ENCODE peak calls at places on chromosomes 13 and 19, in four cellular contexts. One of them, this sample, is unnamed.

GRCh38 chr19:15265214-15265613 is 33.0 kb upstream of the EPHX3 start:
- DNase-seq in amygdala: no peak
- DNase-seq in stimulated activated CD4-positive, alpha-beta T cell treated with anti-CD3 and anti-CD28 coated beads, Interleukin-1b, Interleukin-23, amount 100 ng/mL, for 24 hours: no peak
- DNase-seq in stimulated activated CD8-positive, alpha-beta memory T cell treated with anti-CD3 and anti-CD28 coated beads, Interleukin-4, amount 100 ng/mL, for 48 hours: no peak
- DNase-seq in this sample: no peak

GRCh38 chr19:35232912-35233311 is 4.4 kb upstream of the FAM187B start:
- DNase-seq in stimulated activated CD4-positive, alpha-beta T cell treated with anti-CD3 and anti-CD28 coated beads, Interleukin-1b, Interleukin-23, amount 100 ng/mL, for 24 hours: no peak
- DNase-seq in stimulated activated CD8-positive, alpha-beta memory T cell treated with anti-CD3 and anti-CD28 coated beads, Interleukin-4, amount 100 ng/mL, for 48 hours: peak; percentile 7
- DNase-seq in amygdala: no peak
- DNase-seq in this sample: no peak

GRCh38 chr13:97962887-97963286 is 9.4 kb downstream of the IPO5 start:
- DNase-seq in stimulated activated CD4-positive, alpha-beta T cell treated with anti-CD3 and anti-CD28 coated beads, Interleukin-1b, Interleukin-23, amount 100 ng/mL, for 24 hours: no peak
- DNase-seq in amygdala: no peak
- DNase-seq in stimulated activated CD8-positive, alpha-beta memory T cell treated with anti-CD3 and anti-CD28 coated beads, Interleukin-4, amount 100 ng/mL, for 48 hours: no peak
- DNase-seq in this sample: no peak

GRCh38 chr19:14073925-14074838 is 1.6 kb downstream of the MISP3 start:
- DNase-seq in stimulated activated CD4-positive, alpha-beta T cell treated with anti-CD3 and anti-CD28 coated beads, Interleukin-1b, Interleukin-23, amount 100 ng/mL, for 24 hours: no peak
- DNase-seq in stimulated activated CD8-positive, alpha-beta memory T cell treated with anti-CD3 and anti-CD28 coated beads, Interleukin-4, amount 100 ng/mL, for 48 hours: peak; percentile 66
- DNase-seq in amygdala: peak; percentile 46
- DNase-seq in this sample: peak; percentile 77

GRCh38 chr19:33301011-33301899 is 1.1 kb downstream of the CEBPA start:
- DNase-seq in stimulated activated CD8-positive, alpha-beta memory T cell treated with anti-CD3 and anti-CD28 coated beads, Interleukin-4, amount 100 ng/mL, for 48 hours: peak; percentile 23
- DNase-seq in amygdala: no peak
- DNase-seq in stimulated activated CD4-positive, alpha-beta T cell treated with anti-CD3 and anti-CD28 coated beads, Interleukin-1b, Interleukin-23, amount 100 ng/mL, for 24 hours: no peak
- DNase-seq in this sample: peak; percentile 69

GRCh38 chr13:79480954-79481684 is at the start of gene NDFIP2:
- DNase-seq in stimulated activated CD4-positive, alpha-beta T cell treated with anti-CD3 and anti-CD28 coated beads, Interleukin-1b, Interleukin-23, amount 100 ng/mL, for 24 hours: peak; percentile 77
- DNase-seq in stimulated activated CD8-positive, alpha-beta memory T cell treated with anti-CD3 and anti-CD28 coated beads, Interleukin-4, amount 100 ng/mL, for 48 hours: peak; percentile 95
- DNase-seq in amygdala: peak; percentile 75
- DNase-seq in this sample: peak; percentile 88

GRCh38 chr13:94859812-94860210 is 147.5 kb upstream of the SOX21 start:
- DNase-seq in amygdala: no peak
- DNase-seq in stimulated activated CD4-positive, alpha-beta T cell treated with anti-CD3 and anti-CD28 coated beads, Interleukin-1b, Interleukin-23, amount 100 ng/mL, for 24 hours: no peak
- DNase-seq in stimulated activated CD8-positive, alpha-beta memory T cell treated with anti-CD3 and anti-CD28 coated beads, Interleukin-4, amount 100 ng/mL, for 48 hours: no peak
- DNase-seq in this sample: no peak

GRCh38 chr13:77222909-77223308 is 104.0 kb downstream of the MYCBP2 start:
- DNase-seq in stimulated activated CD4-positive, alpha-beta T cell treated with anti-CD3 and anti-CD28 coated beads, Interleukin-1b, Interleukin-23, amount 100 ng/mL, for 24 hours: no peak
- DNase-seq in amygdala: no peak
- DNase-seq in stimulated activated CD8-positive, alpha-beta memory T cell treated with anti-CD3 and anti-CD28 coated beads, Interleukin-4, amount 100 ng/mL, for 48 hours: no peak
- DNase-seq in this sample: no peak

GRCh38 chr13:32639502-32640105 is 53.4 kb downstream of the PDS5B start:
- DNase-seq in stimulated activated CD8-positive, alpha-beta memory T cell treated with anti-CD3 and anti-CD28 coated beads, Interleukin-4, amount 100 ng/mL, for 48 hours: peak; percentile 42
- DNase-seq in stimulated activated CD4-positive, alpha-beta T cell treated with anti-CD3 and anti-CD28 coated beads, Interleukin-1b, Interleukin-23, amount 100 ng/mL, for 24 hours: no peak
- DNase-seq in amygdala: peak; percentile 38
- DNase-seq in this sample: peak; percentile 77

GRCh38 chr13:110259651-110260050 is 47.3 kb downstream of the COL4A1 start:
- DNase-seq in stimulated activated CD8-positive, alpha-beta memory T cell treated with anti-CD3 and anti-CD28 coated beads, Interleukin-4, amount 100 ng/mL, for 48 hours: no peak
- DNase-seq in stimulated activated CD4-positive, alpha-beta T cell treated with anti-CD3 and anti-CD28 coated beads, Interleukin-1b, Interleukin-23, amount 100 ng/mL, for 24 hours: no peak
- DNase-seq in amygdala: no peak
- DNase-seq in this sample: no peak

GRCh38 chr13:74987124-74987690 is 494.8 kb downstream of the TBC1D4 start:
- DNase-seq in stimulated activated CD8-positive, alpha-beta memory T cell treated with anti-CD3 and anti-CD28 coated beads, Interleukin-4, amount 100 ng/mL, for 48 hours: no peak
- DNase-seq in stimulated activated CD4-positive, alpha-beta T cell treated with anti-CD3 and anti-CD28 coated beads, Interleukin-1b, Interleukin-23, amount 100 ng/mL, for 24 hours: no peak
- DNase-seq in amygdala: no peak
- DNase-seq in this sample: no peak

GRCh38 chr13:34588362-34588761 is 353.7 kb upstream of the NBEA start:
- DNase-seq in amygdala: no peak
- DNase-seq in stimulated activated CD8-positive, alpha-beta memory T cell treated with anti-CD3 and anti-CD28 coated beads, Interleukin-4, amount 100 ng/mL, for 48 hours: no peak
- DNase-seq in stimulated activated CD4-positive, alpha-beta T cell treated with anti-CD3 and anti-CD28 coated beads, Interleukin-1b, Interleukin-23, amount 100 ng/mL, for 24 hours: no peak
- DNase-seq in this sample: no peak

GRCh38 chr13:88601949-88602348 is 930.8 kb downstream of the SLITRK5 start:
- DNase-seq in stimulated activated CD4-positive, alpha-beta T cell treated with anti-CD3 and anti-CD28 coated beads, Interleukin-1b, Interleukin-23, amount 100 ng/mL, for 24 hours: no peak
- DNase-seq in amygdala: no peak
- DNase-seq in stimulated activated CD8-positive, alpha-beta memory T cell treated with anti-CD3 and anti-CD28 coated beads, Interleukin-4, amount 100 ng/mL, for 48 hours: no peak
- DNase-seq in this sample: no peak

GRCh38 chr19:35099897-35100275 is 15.7 kb upstream of the FXYD3 start:
- DNase-seq in stimulated activated CD8-positive, alpha-beta memory T cell treated with anti-CD3 and anti-CD28 coated beads, Interleukin-4, amount 100 ng/mL, for 48 hours: no peak
- DNase-seq in stimulated activated CD4-positive, alpha-beta T cell treated with anti-CD3 and anti-CD28 coated beads, Interleukin-1b, Interleukin-23, amount 100 ng/mL, for 24 hours: no peak
- DNase-seq in amygdala: no peak
- DNase-seq in this sample: no peak

GRCh38 chr19:46478356-46478986 is 7.1 kb upstream of the PNMA8A start:
- DNase-seq in stimulated activated CD8-positive, alpha-beta memory T cell treated with anti-CD3 and anti-CD28 coated beads, Interleukin-4, amount 100 ng/mL, for 48 hours: no peak
- DNase-seq in amygdala: no peak
- DNase-seq in stimulated activated CD4-positive, alpha-beta T cell treated with anti-CD3 and anti-CD28 coated beads, Interleukin-1b, Interleukin-23, amount 100 ng/mL, for 24 hours: no peak
- DNase-seq in this sample: no peak

GRCh38 chr13:49655906-49656305 is 27.6 kb downstream of the ARL11 start:
- DNase-seq in stimulated activated CD4-positive, alpha-beta T cell treated with anti-CD3 and anti-CD28 coated beads, Interleukin-1b, Interleukin-23, amount 100 ng/mL, for 24 hours: no peak
- DNase-seq in amygdala: no peak
- DNase-seq in stimulated activated CD8-positive, alpha-beta memory T cell treated with anti-CD3 and anti-CD28 coated beads, Interleukin-4, amount 100 ng/mL, for 48 hours: no peak
- DNase-seq in this sample: no peak

GRCh38 chr13:109743706-109744453 is 42.5 kb downstream of the IRS2 start:
- DNase-seq in stimulated activated CD8-positive, alpha-beta memory T cell treated with anti-CD3 and anti-CD28 coated beads, Interleukin-4, amount 100 ng/mL, for 48 hours: no peak
- DNase-seq in amygdala: no peak
- DNase-seq in stimulated activated CD4-positive, alpha-beta T cell treated with anti-CD3 and anti-CD28 coated beads, Interleukin-1b, Interleukin-23, amount 100 ng/mL, for 24 hours: no peak
- DNase-seq in this sample: no peak

GRCh38 chr19:16614941-16615340 is 13.1 kb downstream of the MED26 start:
- DNase-seq in stimulated activated CD8-positive, alpha-beta memory T cell treated with anti-CD3 and anti-CD28 coated beads, Interleukin-4, amount 100 ng/mL, for 48 hours: no peak
- DNase-seq in stimulated activated CD4-positive, alpha-beta T cell treated with anti-CD3 and anti-CD28 coated beads, Interleukin-1b, Interleukin-23, amount 100 ng/mL, for 24 hours: no peak
- DNase-seq in amygdala: no peak
- DNase-seq in this sample: no peak

GRCh38 chr13:39452412-39452811 is 150.6 kb downstream of the LHFPL6 start:
- DNase-seq in stimulated activated CD8-positive, alpha-beta memory T cell treated with anti-CD3 and anti-CD28 coated beads, Interleukin-4, amount 100 ng/mL, for 48 hours: no peak
- DNase-seq in stimulated activated CD4-positive, alpha-beta T cell treated with anti-CD3 and anti-CD28 coated beads, Interleukin-1b, Interleukin-23, amount 100 ng/mL, for 24 hours: no peak
- DNase-seq in amygdala: no peak
- DNase-seq in this sample: no peak

GRCh38 chr13:19089315-19089714 is 92.3 kb downstream of the TUBA3C start:
- DNase-seq in stimulated activated CD4-positive, alpha-beta T cell treated with anti-CD3 and anti-CD28 coated beads, Interleukin-1b, Interleukin-23, amount 100 ng/mL, for 24 hours: no peak
- DNase-seq in stimulated activated CD8-positive, alpha-beta memory T cell treated with anti-CD3 and anti-CD28 coated beads, Interleukin-4, amount 100 ng/mL, for 48 hours: no peak
- DNase-seq in amygdala: no peak
- DNase-seq in this sample: no peak

GRCh38 chr13:110782185-110782584 is 68.7 kb downstream of the ING1 start:
- DNase-seq in amygdala: no peak
- DNase-seq in stimulated activated CD8-positive, alpha-beta memory T cell treated with anti-CD3 and anti-CD28 coated beads, Interleukin-4, amount 100 ng/mL, for 48 hours: no peak
- DNase-seq in stimulated activated CD4-positive, alpha-beta T cell treated with anti-CD3 and anti-CD28 coated beads, Interleukin-1b, Interleukin-23, amount 100 ng/mL, for 24 hours: no peak
- DNase-seq in this sample: no peak

GRCh38 chr13:88014527-88014926 is 343.4 kb downstream of the SLITRK5 start:
- DNase-seq in stimulated activated CD4-positive, alpha-beta T cell treated with anti-CD3 and anti-CD28 coated beads, Interleukin-1b, Interleukin-23, amount 100 ng/mL, for 24 hours: no peak
- DNase-seq in amygdala: no peak
- DNase-seq in stimulated activated CD8-positive, alpha-beta memory T cell treated with anti-CD3 and anti-CD28 coated beads, Interleukin-4, amount 100 ng/mL, for 48 hours: no peak
- DNase-seq in this sample: no peak

GRCh38 chr13:95087746-95088305 is 213.4 kb downstream of the ABCC4 start:
- DNase-seq in stimulated activated CD4-positive, alpha-beta T cell treated with anti-CD3 and anti-CD28 coated beads, Interleukin-1b, Interleukin-23, amount 100 ng/mL, for 24 hours: no peak
- DNase-seq in amygdala: no peak
- DNase-seq in stimulated activated CD8-positive, alpha-beta memory T cell treated with anti-CD3 and anti-CD28 coated beads, Interleukin-4, amount 100 ng/mL, for 48 hours: no peak
- DNase-seq in this sample: no peak

GRCh38 chr13:46492946-46493345 is 60.0 kb upstream of the LRCH1 start:
- DNase-seq in stimulated activated CD4-positive, alpha-beta T cell treated with anti-CD3 and anti-CD28 coated beads, Interleukin-1b, Interleukin-23, amount 100 ng/mL, for 24 hours: no peak
- DNase-seq in stimulated activated CD8-positive, alpha-beta memory T cell treated with anti-CD3 and anti-CD28 coated beads, Interleukin-4, amount 100 ng/mL, for 48 hours: no peak
- DNase-seq in amygdala: no peak
- DNase-seq in this sample: no peak

GRCh38 chr13:50355797-50356196 is 340.6 kb downstream of the KCNRG start:
- DNase-seq in stimulated activated CD8-positive, alpha-beta memory T cell treated with anti-CD3 and anti-CD28 coated beads, Interleukin-4, amount 100 ng/mL, for 48 hours: no peak
- DNase-seq in amygdala: no peak
- DNase-seq in stimulated activated CD4-positive, alpha-beta T cell treated with anti-CD3 and anti-CD28 coated beads, Interleukin-1b, Interleukin-23, amount 100 ng/mL, for 24 hours: no peak
- DNase-seq in this sample: no peak

GRCh38 chr19:6070179-6071102 is 39.9 kb downstream of the RFX2 start:
- DNase-seq in stimulated activated CD8-positive, alpha-beta memory T cell treated with anti-CD3 and anti-CD28 coated beads, Interleukin-4, amount 100 ng/mL, for 48 hours: no peak
- DNase-seq in amygdala: no peak
- DNase-seq in stimulated activated CD4-positive, alpha-beta T cell treated with anti-CD3 and anti-CD28 coated beads, Interleukin-1b, Interleukin-23, amount 100 ng/mL, for 24 hours: no peak
- DNase-seq in this sample: no peak

GRCh38 chr19:45558399-45558878 is 26.2 kb downstream of the OPA3 start:
- DNase-seq in stimulated activated CD4-positive, alpha-beta T cell treated with anti-CD3 and anti-CD28 coated beads, Interleukin-1b, Interleukin-23, amount 100 ng/mL, for 24 hours: peak; percentile 38
- DNase-seq in amygdala: peak; percentile 20
- DNase-seq in stimulated activated CD8-positive, alpha-beta memory T cell treated with anti-CD3 and anti-CD28 coated beads, Interleukin-4, amount 100 ng/mL, for 48 hours: peak; percentile 74
- DNase-seq in this sample: no peak

GRCh38 chr19:45716314-45717130 is 14.2 kb downstream of the FBXO46 start:
- DNase-seq in stimulated activated CD4-positive, alpha-beta T cell treated with anti-CD3 and anti-CD28 coated beads, Interleukin-1b, Interleukin-23, amount 100 ng/mL, for 24 hours: no peak
- DNase-seq in stimulated activated CD8-positive, alpha-beta memory T cell treated with anti-CD3 and anti-CD28 coated beads, Interleukin-4, amount 100 ng/mL, for 48 hours: peak; percentile 36
- DNase-seq in amygdala: no peak
- DNase-seq in this sample: no peak

GRCh38 chr13:35695411-35695810 is 218.9 kb upstream of the MAB21L1 start:
- DNase-seq in stimulated activated CD8-positive, alpha-beta memory T cell treated with anti-CD3 and anti-CD28 coated beads, Interleukin-4, amount 100 ng/mL, for 48 hours: no peak
- DNase-seq in amygdala: no peak
- DNase-seq in stimulated activated CD4-positive, alpha-beta T cell treated with anti-CD3 and anti-CD28 coated beads, Interleukin-1b, Interleukin-23, amount 100 ng/mL, for 24 hours: no peak
- DNase-seq in this sample: peak; percentile 38

GRCh38 chr19:5036733-5037681 is 68.1 kb downstream of the KDM4B start:
- DNase-seq in stimulated activated CD4-positive, alpha-beta T cell treated with anti-CD3 and anti-CD28 coated beads, Interleukin-1b, Interleukin-23, amount 100 ng/mL, for 24 hours: no peak
- DNase-seq in stimulated activated CD8-positive, alpha-beta memory T cell treated with anti-CD3 and anti-CD28 coated beads, Interleukin-4, amount 100 ng/mL, for 48 hours: no peak
- DNase-seq in amygdala: peak; percentile 42
- DNase-seq in this sample: peak; percentile 84

GRCh38 chr13:30874111-30874510 is 32.0 kb upstream of the MEDAG start:
- DNase-seq in stimulated activated CD4-positive, alpha-beta T cell treated with anti-CD3 and anti-CD28 coated beads, Interleukin-1b, Interleukin-23, amount 100 ng/mL, for 24 hours: no peak
- DNase-seq in amygdala: no peak
- DNase-seq in stimulated activated CD8-positive, alpha-beta memory T cell treated with anti-CD3 and anti-CD28 coated beads, Interleukin-4, amount 100 ng/mL, for 48 hours: no peak
- DNase-seq in this sample: no peak

GRCh38 chr13:43698743-43699142 is 88.0 kb downstream of the ENOX1 start:
- DNase-seq in amygdala: no peak
- DNase-seq in stimulated activated CD8-positive, alpha-beta memory T cell treated with anti-CD3 and anti-CD28 coated beads, Interleukin-4, amount 100 ng/mL, for 48 hours: no peak
- DNase-seq in stimulated activated CD4-positive, alpha-beta T cell treated with anti-CD3 and anti-CD28 coated beads, Interleukin-1b, Interleukin-23, amount 100 ng/mL, for 24 hours: no peak
- DNase-seq in this sample: no peak

GRCh38 chr13:50149932-50150331 is 134.7 kb downstream of the KCNRG start:
- DNase-seq in stimulated activated CD8-positive, alpha-beta memory T cell treated with anti-CD3 and anti-CD28 coated beads, Interleukin-4, amount 100 ng/mL, for 48 hours: no peak
- DNase-seq in amygdala: no peak
- DNase-seq in stimulated activated CD4-positive, alpha-beta T cell treated with anti-CD3 and anti-CD28 coated beads, Interleukin-1b, Interleukin-23, amount 100 ng/mL, for 24 hours: no peak
- DNase-seq in this sample: no peak

GRCh38 chr13:44903596-44903995 is 85.7 kb downstream of the NUFIP1 start:
- DNase-seq in amygdala: peak; percentile 35
- DNase-seq in stimulated activated CD4-positive, alpha-beta T cell treated with anti-CD3 and anti-CD28 coated beads, Interleukin-1b, Interleukin-23, amount 100 ng/mL, for 24 hours: no peak
- DNase-seq in stimulated activated CD8-positive, alpha-beta memory T cell treated with anti-CD3 and anti-CD28 coated beads, Interleukin-4, amount 100 ng/mL, for 48 hours: no peak
- DNase-seq in this sample: peak; percentile 93

GRCh38 chr13:75783906-75784485 is 147.9 kb downstream of the LMO7 start:
- DNase-seq in stimulated activated CD8-positive, alpha-beta memory T cell treated with anti-CD3 and anti-CD28 coated beads, Interleukin-4, amount 100 ng/mL, for 48 hours: no peak
- DNase-seq in stimulated activated CD4-positive, alpha-beta T cell treated with anti-CD3 and anti-CD28 coated beads, Interleukin-1b, Interleukin-23, amount 100 ng/mL, for 24 hours: no peak
- DNase-seq in amygdala: no peak
- DNase-seq in this sample: no peak